ENCODE peak calls at places on chromosome 10, in ten cellular contexts. L is stimulated activated CD4-positive, alpha-beta T cell treated with anti-CD3 and anti-CD28 coated beads, TNF-alpha, amount 100 ng/mL, for 4 hours; T is skeletal muscle cell; O is choroid plexus epithelial cell; Q is LNCaP clone FGC; V is AML-193; J is astrocyte; Y is NCI-H82; C is ELR; X is GM04503. N is an unnamed sample.
A peak's percentile ranks its signal among the peaks of the same experiment; 100 is the strongest.

GRCh38 chr10:12351447-12351846 is 2.1 kb downstream of the CAMK1D start:
- DNase-seq in L (no peak), T (no peak), O (no peak), Q (no peak), V (no peak), J (no peak), Y (no peak), C (no peak), X (no peak), N (no peak)

GRCh38 chr10:72126184-72126871 is 38.0 kb upstream of the SPOCK2 start:
- DNase-seq in L (no peak), T (peak; percentile 25), O (peak; percentile 89), Q (no peak), V (peak; percentile 37), J (peak; percentile 36), Y (peak; percentile 16), C (peak; percentile 76), X (no peak), N (peak; percentile 57)

GRCh38 chr10:116038259-116038658 is 234.7 kb downstream of the GFRA1 start:
- DNase-seq in L (no peak), T (peak; percentile 66), O (peak; percentile 55), Q (no peak), V (no peak), J (peak; percentile 34), Y (no peak), C (no peak), X (peak; percentile 74), N (peak; percentile 16)

GRCh38 chr10:24908793-24909423 is 43.5 kb downstream of the PRTFDC1 start:
- DNase-seq in L (no peak), T (no peak), O (peak; percentile 72), Q (no peak), V (no peak), J (peak; percentile 80), Y (no peak), C (peak; percentile 89), X (no peak), N (peak; percentile 60)

GRCh38 chr10:95133016-95133752 is 60.9 kb upstream of the ACSM6 start:
- DNase-seq in L (peak; percentile 16), T (peak; percentile 20), O (peak; percentile 85), Q (peak; percentile 38), V (peak; percentile 65), J (peak; percentile 43), Y (peak; percentile 94), C (peak; percentile 85), X (peak; percentile 15), N (peak; percentile 73)

GRCh38 chr10:99708428-99709010 is 23.4 kb downstream of the COX15 start:
- DNase-seq in L (no peak), T (no peak), O (no peak), Q (no peak), V (no peak), J (peak; percentile 22), Y (no peak), C (no peak), X (peak; percentile 67), N (peak; percentile 58)

GRCh38 chr10:117552156-117552620 is 9.6 kb downstream of the EMX2 start:
- DNase-seq in L (no peak), T (no peak), O (no peak), Q (peak; percentile 23), V (no peak), J (no peak), Y (no peak), C (no peak), X (no peak), N (no peak)

GRCh38 chr10:17444062-17444714 is 10.2 kb downstream of the ST8SIA6 start:
- DNase-seq in L (no peak), T (no peak), O (no peak), Q (no peak), V (no peak), J (no peak), Y (no peak), C (peak; percentile 27), X (no peak), N (no peak)

GRCh38 chr10:84423729-84424128 is 95.3 kb downstream of the CCSER2 start:
- DNase-seq in L (no peak), T (no peak), O (peak; percentile 13), Q (no peak), V (no peak), J (no peak), Y (no peak), C (peak; percentile 28), X (no peak), N (peak; percentile 6)

GRCh38 chr10:103111031-103111917 is 81.8 kb downstream of the NT5C2 start:
- DNase-seq in L (no peak), T (peak; percentile 54), O (peak; percentile 82), Q (no peak), V (no peak), J (peak; percentile 31), Y (no peak), C (no peak), X (peak; percentile 14), N (peak; percentile 3)

GRCh38 chr10:24793648-24794379 is 70.1 kb upstream of the ARHGAP21 start:
- DNase-seq in L (no peak), T (peak; percentile 17), O (peak; percentile 33), Q (no peak), V (no peak), J (peak; percentile 16), Y (no peak), C (peak; percentile 42), X (no peak), N (peak; percentile 9)

GRCh38 chr10:52729259-52730104 is 43.1 kb downstream of the MBL2 start:
- DNase-seq in L (no peak), T (no peak), O (peak; percentile 68), Q (no peak), V (peak; percentile 3), J (peak; percentile 7), Y (peak; percentile 41), C (peak; percentile 60), X (no peak), N (peak; percentile 34)

GRCh38 chr10:32481606-32482005 is 35.7 kb downstream of the CCDC7 start:
- DNase-seq in L (no peak), T (no peak), O (no peak), Q (no peak), V (no peak), J (no peak), Y (no peak), C (no peak), X (no peak), N (no peak)

GRCh38 chr10:91420868-91421267 is 10.7 kb downstream of the HECTD2 start:
- DNase-seq in L (no peak), T (no peak), O (peak; percentile 45), Q (no peak), V (no peak), J (peak; percentile 52), Y (no peak), C (peak; percentile 89), X (no peak), N (peak; percentile 44)

GRCh38 chr10:119973261-119973660 is 80.7 kb downstream of the SEC23IP start:
- DNase-seq in L (no peak), T (no peak), O (peak; percentile 4), Q (no peak), V (no peak), J (no peak), Y (no peak), C (peak; percentile 24), X (no peak), N (no peak)

GRCh38 chr10:71270301-71270777 is 48.7 kb upstream of the SLC29A3 start:
- DNase-seq in L (no peak), T (peak; percentile 42), O (peak; percentile 87), Q (peak; percentile 19), V (peak; percentile 39), J (peak; percentile 70), Y (peak; percentile 83), C (peak; percentile 83), X (no peak), N (peak; percentile 65)

GRCh38 chr10:30007406-30007805 is 52.0 kb downstream of the JCAD start:
- DNase-seq in L (no peak), T (no peak), O (peak; percentile 35), Q (no peak), V (no peak), J (no peak), Y (no peak), C (no peak), X (no peak), N (no peak)

GRCh38 chr10:100370561-100370975 is 23.5 kb downstream of the SCD start:
- DNase-seq in L (no peak), T (peak; percentile 24), O (no peak), Q (peak; percentile 76), V (peak; percentile 75), J (no peak), Y (peak; percentile 17), C (peak; percentile 50), X (no peak), N (peak; percentile 39)

GRCh38 chr10:70379581-70380176 is 2.7 kb downstream of the LRRC20 start:
- DNase-seq in L (no peak), T (no peak), O (peak; percentile 35), Q (no peak), V (peak; percentile 18), J (no peak), Y (peak; percentile 73), C (peak; percentile 19), X (no peak), N (no peak)

GRCh38 chr10:45160266-45160665 is 155.1 kb downstream of the OR13A1 start:
- DNase-seq in L (no peak), T (peak; percentile 41), O (peak; percentile 78), Q (no peak), V (no peak), J (peak; percentile 4), Y (no peak), C (peak; percentile 94), X (no peak), N (peak; percentile 11)

GRCh38 chr10:110144526-110144925 is 62.9 kb upstream of the MXI1 start:
- DNase-seq in L (no peak), T (no peak), O (no peak), Q (no peak), V (no peak), J (no peak), Y (no peak), C (no peak), X (no peak), N (no peak)

GRCh38 chr10:103047381-103047780 is 129.3 kb downstream of the CNNM2 start:
- DNase-seq in L (no peak), T (no peak), O (no peak), Q (no peak), V (no peak), J (no peak), Y (no peak), C (no peak), X (no peak), N (no peak)

GRCh38 chr10:26336979-26337378 is 101.2 kb upstream of the APBB1IP start:
- DNase-seq in L (no peak), T (no peak), O (no peak), Q (no peak), V (no peak), J (no peak), Y (no peak), C (no peak), X (no peak), N (no peak)

GRCh38 chr10:131891196-131891928 is 9.4 kb upstream of the PPP2R2D start:
- DNase-seq in L (no peak), T (no peak), O (no peak), Q (no peak), V (no peak), J (no peak), Y (peak; percentile 15), C (peak; percentile 41), X (no peak), N (no peak)